ENCODE peak calls at places on chromosomes 6 and 20, in five cellular contexts. K is body of pancreas, Z is Peyer's patch, A is transverse colon, H is ovary. S is an unnamed sample.

GRCh38 chr20:2693286-2693995 is 861 bp downstream of the EBF4 start:
- DNase-seq in H (peak; percentile 57), K (peak; percentile 46), A (peak; percentile 36), Z (no peak), S (peak; percentile 21)

GRCh38 chr6:106417572-106418147 is 57.1 kb downstream of the CRYBG1 start:
- DNase-seq in H (no peak), Z (no peak), A (no peak), K (no peak), S (no peak)

GRCh38 chr20:18922898-18923297 is 109.3 kb downstream of the SCP2D1 start:
- DNase-seq in K (no peak), Z (no peak), H (no peak), A (no peak), S (no peak)

GRCh38 chr6:130161627-130162404 is 60.9 kb downstream of the SAMD3 start:
- DNase-seq in H (no peak), Z (no peak), K (no peak), A (no peak), S (no peak)

GRCh38 chr6:133973109-133973971 is 20.3 kb downstream of the TBPL1 start:
- DNase-seq in A (no peak), H (no peak), Z (no peak), K (no peak), S (peak; percentile 76)

GRCh38 chr6:169556758-169557505 is 144.9 kb downstream of the WDR27 start:
- DNase-seq in K (no peak), A (peak; percentile 50), Z (no peak), H (no peak), S (no peak)

GRCh38 chr6:74073896-74074295 is 377.9 kb downstream of the CD109 start:
- DNase-seq in K (no peak), H (no peak), A (no peak), Z (no peak), S (no peak)

GRCh38 chr6:154370545-154370944 is 13.9 kb upstream of the IPCEF1 start:
- DNase-seq in K (peak; percentile 27), Z (no peak), H (no peak), A (peak; percentile 14), S (peak; percentile 8)

GRCh38 chr6:33156561-33156960 is 35.7 kb downstream of the COL11A2 start:
- DNase-seq in K (no peak), Z (no peak), A (no peak), H (no peak), S (no peak)

GRCh38 chr6:154579046-154579823 is 68.8 kb upstream of the CNKSR3 start:
- DNase-seq in Z (no peak), K (no peak), H (no peak), A (no peak), S (no peak)

GRCh38 chr6:43455034-43455747 is at the start of gene DLK2:
- DNase-seq in A (peak; percentile 11), K (peak; percentile 22), Z (no peak), H (no peak), S (peak; percentile 18)

GRCh38 chr6:167768471-167769215 is 58.1 kb upstream of the AFDN start:
- DNase-seq in Z (no peak), A (no peak), K (no peak), H (no peak), S (no peak)

GRCh38 chr6:47238456-47238995 is 71.2 kb downstream of the TNFRSF21 start:
- DNase-seq in A (no peak), H (no peak), Z (no peak), K (no peak), S (peak; percentile 28)

GRCh38 chr6:356828-357251 is 34.7 kb upstream of the IRF4 start:
- DNase-seq in K (no peak), A (no peak), H (no peak), Z (no peak), S (no peak)

GRCh38 chr6:35047265-35048011 is 93.7 kb downstream of the TCP11 start:
- DNase-seq in Z (no peak), H (no peak), A (peak; percentile 26), K (no peak), S (no peak)

GRCh38 chr6:106159531-106159940 is 73.4 kb downstream of the PRDM1 start:
- DNase-seq in A (no peak), K (no peak), Z (no peak), H (no peak), S (no peak)

GRCh38 chr6:30441171-30441570 is 48.1 kb upstream of the HLA-E start:
- DNase-seq in K (no peak), Z (no peak), H (no peak), A (no peak), S (no peak)

DNA sequence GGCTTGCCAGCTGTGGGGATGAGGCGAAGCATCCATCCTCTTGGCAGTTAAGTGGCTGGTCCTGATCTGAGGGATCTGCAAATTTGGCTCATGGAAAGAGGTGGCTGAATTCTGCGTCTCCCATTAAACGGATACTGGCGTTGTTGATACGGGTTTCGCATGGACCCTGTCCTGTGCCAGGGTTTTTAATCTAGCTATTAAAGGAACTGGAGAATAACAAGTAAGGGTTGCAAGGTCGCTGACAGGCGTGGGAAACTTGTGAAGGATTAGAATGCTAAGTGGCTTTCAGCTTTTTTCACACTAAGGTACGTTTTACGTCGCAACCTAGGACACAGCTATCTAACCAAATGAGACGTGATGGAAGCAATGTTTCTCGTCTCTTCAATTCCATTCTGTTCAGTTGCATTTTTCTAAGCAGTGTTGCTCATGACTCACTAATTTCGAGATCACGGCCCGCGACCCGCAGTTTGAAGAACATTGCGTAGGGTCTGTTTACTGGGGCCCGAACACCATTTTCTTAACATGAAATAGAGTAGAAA is 852 bp downstream of the GMNN start:
- DNase-seq in A (no peak), K (peak; percentile 39), Z (no peak), H (no peak), S (peak; percentile 81)
- TF ChIP-seq POLR2A in A (no peak), K (no peak), Z (no peak), H (no peak), S (no peak)

DNA sequence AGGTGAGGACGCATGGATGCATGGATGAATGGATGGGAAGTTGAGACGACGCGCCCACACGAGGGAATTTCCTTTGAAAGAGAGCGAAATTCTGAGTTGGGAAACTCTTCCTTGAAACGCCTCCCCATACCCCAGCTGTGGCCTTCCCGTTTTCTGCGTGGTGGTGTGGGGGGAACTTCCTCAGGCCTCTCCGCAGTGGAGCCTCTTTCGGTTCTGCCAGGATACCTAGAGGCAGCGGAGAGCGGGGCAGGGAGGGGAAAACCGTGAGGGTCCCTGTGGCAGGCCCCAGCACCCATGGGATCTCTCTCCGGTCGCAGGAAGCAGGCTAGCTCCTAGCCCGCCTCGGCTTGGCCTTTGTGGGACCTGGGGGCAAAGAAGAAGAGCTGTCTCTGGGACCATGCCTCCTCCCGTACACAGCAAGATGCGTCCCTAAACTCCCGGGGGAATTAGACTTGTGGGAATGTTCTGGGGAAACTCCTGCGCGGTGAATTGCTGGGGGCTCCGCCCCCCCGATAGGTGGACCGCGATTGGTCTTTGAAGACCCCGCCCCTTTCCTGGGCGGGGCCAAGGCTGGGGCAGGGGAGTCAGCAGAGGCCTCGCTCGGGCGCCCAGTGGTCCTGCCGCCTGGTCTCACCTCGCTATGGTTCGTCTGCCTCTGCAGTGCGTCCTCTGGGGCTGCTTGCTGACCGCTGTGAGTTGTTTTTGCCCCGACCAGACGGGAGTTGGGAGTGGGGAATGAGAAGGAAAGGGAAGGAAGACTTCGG is at the start of gene CD40:
- DNase-seq in A (peak; percentile 88), H (peak; percentile 92), K (peak; percentile 94), Z (peak; percentile 85), S (peak; percentile 58)
- TF ChIP-seq POLR2A in A (peak; percentile 43), H (peak; percentile 50), K (peak; percentile 70), Z (no peak), S (no peak)

GRCh38 chr6:3581469-3581868 is 124.6 kb upstream of the SLC22A23 start:
- DNase-seq in H (no peak), Z (no peak), A (no peak), K (no peak), S (no peak)
- TF ChIP-seq POLR2A in H (no peak), Z (no peak), A (no peak), K (no peak), S (no peak)

GRCh38 chr20:57387463-57387862 is 3.7 kb upstream of the RBM38 start:
- DNase-seq in K (no peak), Z (peak; percentile 45), A (no peak), H (peak; percentile 9), S (no peak)

GRCh38 chr20:57390604-57391438 is at the start of gene RBM38:
- DNase-seq in A (peak; percentile 79), K (peak; percentile 67), Z (peak; percentile 88), H (peak; percentile 70), S (peak; percentile 91)

GRCh38 chr20:57389695-57390603 is 1.2 kb upstream of the RBM38 start:
- DNase-seq in Z (peak; percentile 55), K (peak; percentile 11), A (peak; percentile 48), H (peak; percentile 73), S (peak; percentile 67)

GRCh38 chr20:57387945-57388351 is 3.2 kb upstream of the RBM38 start:
- DNase-seq in Z (no peak), H (peak; percentile 20), A (no peak), K (no peak), S (no peak)

DNA sequence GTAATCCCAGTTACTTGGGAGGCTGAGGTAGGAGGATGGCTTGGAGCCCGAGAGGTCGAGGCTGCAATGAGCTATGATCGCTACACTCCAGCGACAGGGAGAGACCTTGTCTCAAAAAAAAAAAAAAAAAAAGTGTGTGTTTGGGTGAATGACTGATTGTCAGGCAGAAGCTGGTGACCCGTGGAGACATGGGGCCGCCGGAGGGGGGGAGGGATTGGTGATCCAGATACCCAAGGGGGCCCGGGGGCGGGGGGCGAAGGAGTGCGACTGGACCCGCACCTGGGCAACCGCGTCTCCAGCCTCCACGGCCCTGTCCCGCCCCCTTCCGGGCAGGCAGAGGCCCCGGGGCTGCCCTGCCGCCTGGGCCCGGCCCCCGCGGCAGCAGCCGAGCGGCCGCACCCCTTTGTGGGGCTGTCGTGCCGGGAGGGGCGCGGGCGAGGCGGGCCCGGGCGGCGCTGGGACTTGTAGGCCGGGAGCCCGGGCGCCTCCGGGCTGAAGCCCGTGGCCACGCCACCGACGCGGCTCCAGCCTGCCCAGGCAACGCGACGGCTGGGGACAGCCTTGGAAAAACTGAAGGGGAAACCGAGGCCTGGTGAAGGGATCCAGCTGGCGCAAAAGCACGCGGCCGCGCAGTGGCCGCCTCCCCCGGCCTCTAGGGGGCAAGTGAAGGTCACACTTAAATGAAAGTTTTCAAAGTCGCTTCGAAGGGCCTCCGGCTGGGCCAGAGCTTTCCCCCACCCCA is 2.1 kb upstream of the RBM38 start:
- DNase-seq in H (peak; percentile 80), Z (peak; percentile 90), K (peak; percentile 89), A (peak; percentile 90), S (peak; percentile 92)
- TF ChIP-seq POLR2A in H (no peak), Z (no peak), K (peak; percentile 47), A (peak; percentile 33), S (peak; percentile 69)

GRCh38 chr20:56518126-56518525 is 6.4 kb upstream of the FAM209A start:
- DNase-seq in A (no peak), Z (no peak), K (no peak), H (no peak), S (no peak)

GRCh38 chr20:56518999-56519398 is 5.5 kb upstream of the FAM209A start:
- DNase-seq in A (no peak), Z (no peak), H (no peak), K (no peak), S (no peak)

GRCh38 chr20:56519551-56519950 is 5.0 kb upstream of the FAM209A start:
- DNase-seq in A (no peak), Z (no peak), K (no peak), H (no peak), S (no peak)

GRCh38 chr20:56522311-56522710 is 2.2 kb upstream of the FAM209A start:
- DNase-seq in A (no peak), Z (no peak), K (no peak), H (no peak), S (no peak)

DNA sequence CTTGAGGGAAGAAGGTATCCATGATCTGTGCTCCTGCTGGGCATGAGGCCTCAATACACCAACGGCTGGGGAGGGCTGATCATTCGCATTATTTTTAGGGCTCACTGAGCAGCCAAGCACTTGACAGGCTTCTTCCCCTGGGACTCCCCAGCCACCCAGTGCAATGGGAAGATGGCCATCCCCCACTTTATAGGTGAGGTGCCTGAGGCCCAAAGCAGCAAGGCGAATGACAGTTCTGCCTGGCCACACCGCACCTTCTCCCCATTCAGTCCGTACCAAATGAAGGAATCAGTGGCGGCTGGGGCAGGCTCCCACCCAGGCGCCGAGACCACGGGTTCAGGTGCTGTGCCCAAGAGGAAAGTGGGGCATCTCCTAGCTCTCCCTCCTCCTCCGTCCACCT is 4.4 kb upstream of the FAM209A start:
- DNase-seq in Z (no peak), H (no peak), K (no peak), A (no peak), S (no peak)
- TF ChIP-seq POLR2A in Z (no peak), H (no peak), K (no peak), A (no peak), S (no peak)

S was measured in erythroblast.